ENCODE peak calls at places on chromosomes 2 and 18, in seven cellular contexts. M, T, H, C, O, A and S are unnamed samples.

GRCh38 chr18:8571399-8571798 is 37.8 kb upstream of the RAB12 start:
- DNase-seq in T (no peak), C (no peak), M (no peak), A (no peak), O (no peak), H (no peak), S (no peak)

GRCh38 chr2:227508001-227508400 is 36.0 kb downstream of the AGFG1 start:
- DNase-seq in H (no peak), T (no peak), M (no peak), A (no peak), O (no peak), C (no peak), S (no peak)

GRCh38 chr2:417662-418061 is 129.8 kb upstream of the ALKAL2 start:
- DNase-seq in H (no peak), T (no peak), O (no peak), C (peak; percentile 28), A (no peak), M (no peak), S (no peak)

GRCh38 chr2:232229296-232229916 is 149.1 kb upstream of the ALPP start:
- DNase-seq in T (no peak), C (no peak), O (no peak), M (no peak), H (no peak), A (no peak), S (no peak)

GRCh38 chr2:183867206-183867605 is 731.1 kb upstream of the ZNF804A start:
- DNase-seq in C (no peak), A (no peak), O (no peak), H (no peak), M (no peak), T (no peak), S (no peak)

GRCh38 chr2:36973320-36973719 is 7.0 kb upstream of the STRN start:
- DNase-seq in A (no peak), C (no peak), O (no peak), M (no peak), H (no peak), T (no peak), S (no peak)

GRCh38 chr2:168470188-168470879 is 14.3 kb downstream of the CERS6 start:
- DNase-seq in M (no peak), A (no peak), O (no peak), C (no peak), H (no peak), T (no peak), S (no peak)

GRCh38 chr2:56015631-56016251 is 92.2 kb upstream of the EFEMP1 start:
- DNase-seq in O (no peak), H (no peak), A (no peak), T (no peak), M (no peak), C (no peak), S (no peak)

GRCh38 chr2:59932341-59932740 is 621.1 kb downstream of the BCL11A start:
- DNase-seq in A (no peak), T (no peak), M (no peak), H (no peak), C (peak; percentile 47), O (no peak), S (no peak)

GRCh38 chr2:32947484-32948143 is 861 bp downstream of the LTBP1 start:
- DNase-seq in T (no peak), O (peak; percentile 36), C (peak; percentile 74), H (peak; percentile 53), A (no peak), M (peak; percentile 41), S (peak; percentile 82)

GRCh38 chr18:24504401-24504800 is 44.0 kb downstream of the HRH4 start:
- DNase-seq in M (no peak), T (no peak), H (no peak), O (no peak), A (no peak), C (no peak), S (no peak)

GRCh38 chr2:195319112-195319460 is 337.9 kb upstream of the SLC39A10 start:
- DNase-seq in A (no peak), M (no peak), C (no peak), O (no peak), T (no peak), H (no peak), S (no peak)

GRCh38 chr2:138501427-138502252 is at the start of gene SPOPL:
- DNase-seq in O (peak; percentile 81), C (peak; percentile 89), H (peak; percentile 95), A (no peak), M (peak; percentile 81), T (peak; percentile 87), S (peak; percentile 98)

GRCh38 chr2:67436221-67436620 is 39.1 kb downstream of the ETAA1 start:
- DNase-seq in H (no peak), T (no peak), O (no peak), C (no peak), M (no peak), A (no peak), S (no peak)

GRCh38 chr2:85926526-85926925 is 37.7 kb upstream of the ST3GAL5 start:
- DNase-seq in C (no peak), A (no peak), O (no peak), M (no peak), T (no peak), H (no peak), S (no peak)

GRCh38 chr18:67517224-67517765 is 775 bp upstream of the DSEL start:
- DNase-seq in O (no peak), T (no peak), A (no peak), H (no peak), C (no peak), M (no peak), S (no peak)

GRCh38 chr2:74188018-74188601 is 9.4 kb upstream of the MOB1A start:
- DNase-seq in H (no peak), T (peak; percentile 33), A (no peak), O (no peak), C (no peak), M (no peak), S (no peak)

GRCh38 chr18:23049698-23050373 is 85.4 kb upstream of the CABLES1 start:
- DNase-seq in M (no peak), O (no peak), T (no peak), C (no peak), A (no peak), H (no peak), S (no peak)

GRCh38 chr2:223947711-223948205 is 2.6 kb upstream of the WDFY1 start:
- DNase-seq in A (no peak), O (no peak), H (no peak), T (no peak), M (no peak), C (no peak), S (no peak)

GRCh38 chr2:230666885-230667712 is 45.5 kb upstream of the CAB39 start:
- DNase-seq in H (no peak), T (no peak), M (no peak), O (no peak), A (no peak), C (no peak), S (peak; percentile 55)

GRCh38 chr2:11589316-11589940 is 55.6 kb downstream of the GREB1 start:
- DNase-seq in T (no peak), H (no peak), C (no peak), O (no peak), M (no peak), A (no peak), S (no peak)

GRCh38 chr18:59514193-59514592 is 155.1 kb upstream of the LMAN1 start:
- DNase-seq in H (no peak), T (peak; percentile 25), A (no peak), M (no peak), O (no peak), C (no peak), S (no peak)
- TF ChIP-seq TAF1 in H (no peak), T (no peak), A (no peak), M (no peak), O (no peak), C (no peak), S (no peak)

GRCh38 chr2:121376851-121377250 is 91.8 kb upstream of the TFCP2L1 start:
- DNase-seq in H (no peak), A (no peak), M (no peak), T (no peak), C (no peak), O (no peak), S (no peak)

GRCh38 chr2:121375621-121376159 is 90.7 kb upstream of the TFCP2L1 start:
- DNase-seq in M (no peak), C (no peak), H (no peak), O (no peak), A (no peak), T (no peak), S (no peak)

GRCh38 chr2:121382744-121383143 is 97.7 kb upstream of the TFCP2L1 start:
- DNase-seq in T (no peak), A (no peak), M (no peak), C (no peak), H (no peak), O (no peak), S (no peak)

GRCh38 chr2:121372756-121373353 is 87.9 kb upstream of the TFCP2L1 start:
- DNase-seq in H (no peak), A (peak; percentile 48), O (no peak), C (no peak), T (no peak), M (no peak), S (no peak)

DNA sequence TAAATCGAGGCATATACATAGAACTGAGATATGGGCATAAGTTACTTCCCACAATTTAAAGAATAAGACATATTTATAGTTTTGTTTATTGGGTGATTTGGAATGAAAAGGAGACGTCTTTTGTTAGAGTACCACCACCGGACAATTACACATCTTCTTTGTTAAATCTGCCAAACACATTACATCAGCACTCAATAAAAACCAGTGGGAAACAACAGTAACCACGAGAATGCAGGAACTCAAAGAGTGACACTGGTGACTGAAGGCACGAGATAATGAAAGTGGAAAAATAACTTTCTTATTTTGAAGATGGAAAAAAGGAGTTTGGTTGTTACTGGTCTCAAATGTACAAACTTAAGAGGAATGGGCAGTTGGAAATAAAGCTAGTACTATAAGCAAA is 92.7 kb upstream of the TFCP2L1 start:
- DNase-seq in T (no peak), O (no peak), C (no peak), M (no peak), H (no peak), A (no peak), S (no peak)
- TF ChIP-seq TAF1 in T (no peak), O (no peak), C (no peak), M (no peak), H (no peak), A (no peak), S (no peak)

GRCh38 chr2:128322651-128323491 is 4.2 kb upstream of the HS6ST1 start:
- DNase-seq in T (no peak), M (no peak), H (no peak), C (peak; percentile 59), A (no peak), O (peak; percentile 16), S (peak; percentile 49)
- TF ChIP-seq TAF1 in T (no peak), M (no peak), H (no peak), C (no peak), A (no peak), O (no peak), S (no peak)

DNA sequence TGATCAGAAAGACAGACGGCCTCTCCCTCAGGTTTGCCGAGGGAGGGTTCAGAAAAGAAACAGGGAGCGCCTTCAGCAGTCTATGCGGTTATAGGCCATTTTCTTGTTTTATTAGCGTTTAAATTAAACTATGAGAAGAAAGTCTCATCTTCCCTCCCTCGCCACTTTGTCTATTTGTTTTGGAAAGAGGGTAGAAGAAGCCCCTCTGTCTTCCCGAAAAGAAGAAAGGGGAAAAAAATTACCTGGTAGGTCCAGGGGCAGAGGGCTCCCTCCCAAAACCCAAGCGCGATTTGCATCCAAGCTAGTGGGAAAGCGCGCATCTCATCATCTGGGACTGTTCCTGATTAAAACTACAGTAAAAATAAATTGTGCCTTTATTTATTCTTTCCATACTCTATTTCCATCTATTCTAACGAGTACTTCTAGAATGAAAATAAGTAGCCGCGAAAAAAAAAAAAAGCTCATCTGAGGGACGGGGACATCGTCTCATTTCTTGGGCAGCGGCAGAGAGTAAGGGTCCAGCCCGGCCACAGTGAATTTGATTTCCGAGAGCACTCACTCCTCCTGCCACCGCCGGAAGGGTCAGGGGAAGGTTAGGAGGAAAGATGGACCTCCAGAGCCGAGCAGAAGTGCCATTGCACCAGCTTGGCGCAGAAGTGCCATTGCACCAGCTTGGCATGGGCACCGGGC is 2.4 kb downstream of the PAX8 start:
- DNase-seq in T (no peak), H (no peak), O (no peak), C (no peak), A (no peak), M (no peak), S (no peak)
- TF ChIP-seq TAF1 in T (no peak), H (no peak), O (no peak), C (no peak), A (no peak), M (no peak), S (no peak)